ENCODE peak calls at places on chromosomes 5 and 9, in six cellular contexts. M is GM23338, Q is MM.1S, D is pancreas, G is epithelial cell of proximal tubule, T is Calu3. I is an unnamed sample.

GRCh38 chr5:169521366-169521983 is 62.1 kb upstream of the SPDL1 start:
- DNase-seq in M (no peak), Q (no peak), D (peak), G (no peak), T (no peak), I (no peak)

GRCh38 chr9:129273136-129273895 is 95.3 kb upstream of the IER5L start:
- DNase-seq in M (no peak), Q (no peak), D (peak), G (no peak), T (no peak), I (no peak)

GRCh38 chr9:93902780-93903655 is 52.1 kb downstream of the BARX1 start:
- DNase-seq in M (no peak), Q (no peak), D (no peak), G (no peak), T (no peak), I (no peak)

GRCh38 chr5:135578685-135579341 is at the start of gene CXCL14:
- DNase-seq in M (peak), Q (no peak), D (no peak), G (peak), T (peak), I (no peak)

GRCh38 chr9:14372437-14373318 is 58.7 kb upstream of the NFIB start:
- DNase-seq in M (peak), Q (no peak), D (no peak), G (no peak), T (peak), I (no peak)

GRCh38 chr9:95570646-95571045 is 53.9 kb upstream of the PTCH1 start:
- DNase-seq in M (peak), Q (no peak), D (no peak), G (no peak), T (no peak), I (no peak)

GRCh38 chr5:167049043-167049663 is 1242.3 kb upstream of the WWC1 start:
- DNase-seq in M (peak), Q (peak), D (no peak), G (peak), T (peak), I (peak)

GRCh38 chr5:136396886-136397285 is 31.5 kb upstream of the TRPC7 start:
- DNase-seq in M (no peak), Q (no peak), D (no peak), G (no peak), T (no peak), I (no peak)

GRCh38 chr5:53667621-53668020 is 107.2 kb downstream of the NDUFS4 start:
- DNase-seq in M (no peak), Q (no peak), D (no peak), G (no peak), T (no peak), I (no peak)

GRCh38 chr9:86503281-86503680 is 149.1 kb upstream of the TUT7 start:
- DNase-seq in M (no peak), Q (no peak), D (no peak), G (no peak), T (no peak), I (no peak)
- TF ChIP-seq CTCF in M (no peak), Q (no peak), D (no peak), G (no peak), T (no peak), I (no peak)

GRCh38 chr5:155728857-155729683 is 597.9 kb upstream of the SGCD start:
- DNase-seq in M (peak), Q (no peak), D (peak), G (no peak), T (no peak), I (no peak)
- TF ChIP-seq CTCF in M (peak), Q (no peak), D (no peak), G (no peak), T (no peak), I (no peak)

GRCh38 chr9:87109182-87109581 is 161.9 kb upstream of the GAS1 start:
- DNase-seq in M (no peak), Q (no peak), D (no peak), G (peak), T (no peak), I (no peak)

GRCh38 chr9:87111010-87111409 is 163.7 kb upstream of the GAS1 start:
- DNase-seq in M (no peak), Q (no peak), D (no peak), G (no peak), T (no peak), I (no peak)

GRCh38 chr9:87108639-87109038 is 161.3 kb upstream of the GAS1 start:
- DNase-seq in M (no peak), Q (no peak), D (no peak), G (no peak), T (no peak), I (no peak)

GRCh38 chr9:87109851-87110250 is 162.5 kb upstream of the GAS1 start:
- DNase-seq in M (no peak), Q (no peak), D (no peak), G (no peak), T (no peak), I (no peak)

DNA sequence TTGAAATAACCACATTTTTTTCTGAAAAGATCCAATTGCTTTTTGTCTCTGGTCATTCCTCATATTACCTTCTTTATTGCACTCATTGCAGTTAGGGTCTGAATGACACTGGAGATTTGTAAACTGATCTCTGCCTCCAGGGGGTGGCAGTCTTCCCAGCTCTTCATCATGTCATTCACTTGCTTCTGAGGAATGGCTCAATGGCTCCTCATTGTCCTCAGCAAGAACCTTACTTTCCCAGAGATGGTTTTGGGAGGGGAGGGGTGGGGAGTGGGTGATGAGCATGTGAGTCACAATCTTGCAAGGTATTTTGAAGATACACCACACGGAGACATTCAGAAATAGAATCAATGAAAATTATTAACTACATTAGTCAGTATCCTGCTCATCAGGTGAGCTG is 159.8 kb upstream of the GAS1 start:
- DNase-seq in M (peak), Q (no peak), D (no peak), G (peak), T (no peak), I (no peak)
- TF ChIP-seq CTCF in M (peak), Q (no peak), D (no peak), G (peak), T (no peak), I (no peak)

GRCh38 chr9:136728080-136728547 is 14.6 kb downstream of the LCN10 start:
- DNase-seq in M (peak), Q (peak), D (peak), G (peak), T (peak), I (peak)

GRCh38 chr9:136726118-136726517 is 13.7 kb downstream of the DIPK1B start:
- DNase-seq in M (no peak), Q (no peak), D (peak), G (no peak), T (no peak), I (no peak)

GRCh38 chr9:136725612-136726011 is 13.2 kb downstream of the DIPK1B start:
- DNase-seq in M (no peak), Q (no peak), D (no peak), G (no peak), T (no peak), I (no peak)

GRCh38 chr9:136728548-136729123 is 14.1 kb downstream of the LCN10 start:
- DNase-seq in M (peak), Q (peak), D (peak), G (no peak), T (no peak), I (no peak)

GRCh38 chr9:136726631-136727191 is 14.3 kb downstream of the DIPK1B start:
- DNase-seq in M (no peak), Q (peak), D (peak), G (no peak), T (no peak), I (peak)
- TF ChIP-seq CTCF in M (no peak), Q (peak), D (peak), G (peak), T (peak), I (peak)

GRCh38 chr9:114691046-114691955 is 9.3 kb upstream of the TEX48 start:
- DNase-seq in M (no peak), Q (no peak), D (no peak), G (peak), T (peak), I (no peak)
- TF ChIP-seq CTCF in M (no peak), Q (no peak), D (no peak), G (no peak), T (no peak), I (no peak)

GRCh38 chr5:178527458-178528307 is 62.5 kb downstream of the COL23A1 start:
- DNase-seq in M (no peak), Q (no peak), D (peak), G (no peak), T (no peak), I (no peak)
- TF ChIP-seq CTCF in M (no peak), Q (no peak), D (no peak), G (no peak), T (no peak), I (no peak)

GRCh38 chr9:112792670-112793069 is 42.1 kb downstream of the SNX30 start:
- DNase-seq in M (no peak), Q (no peak), D (no peak), G (no peak), T (no peak), I (no peak)

GRCh38 chr9:112796485-112796884 is 45.9 kb downstream of the SNX30 start:
- DNase-seq in M (no peak), Q (no peak), D (no peak), G (no peak), T (no peak), I (no peak)

GRCh38 chr9:112795946-112796345 is 45.4 kb downstream of the SNX30 start:
- DNase-seq in M (no peak), Q (no peak), D (no peak), G (no peak), T (no peak), I (no peak)

GRCh38 chr9:112790231-112790774 is 39.7 kb downstream of the SNX30 start:
- DNase-seq in M (no peak), Q (no peak), D (no peak), G (peak), T (no peak), I (no peak)

GRCh38 chr9:112793213-112793810 is 42.8 kb downstream of the SNX30 start:
- DNase-seq in M (peak), Q (peak), D (peak), G (no peak), T (peak), I (peak)
- TF ChIP-seq CTCF in M (peak), Q (peak), D (peak), G (peak), T (peak), I (peak)

GRCh38 chr9:111627260-111627963 is 3.7 kb upstream of the DNAJC25 start:
- DNase-seq in M (no peak), Q (no peak), D (no peak), G (no peak), T (no peak), I (no peak)
- TF ChIP-seq CTCF in M (peak), Q (no peak), D (no peak), G (peak), T (no peak), I (no peak)

I was measured in GM10248.